ENCODE peak calls at places on chromosomes 13 and 19, in six cellular contexts. N is AG04450, G is glutamatergic neuron, Q is heart left ventricle, E is iris pigment epithelial cell, O is NCI-H345. J is an unnamed sample.

GRCh38 chr19:19217110-19217509 is 5.4 kb downstream of the NCAN start:
- DNase-seq in O (no peak), Q (no peak), E (peak), G (no peak), N (no peak), J (no peak)

GRCh38 chr19:17536957-17537356 is 18.5 kb upstream of the COLGALT1 start:
- DNase-seq in G (no peak), E (no peak), O (no peak), Q (no peak), N (no peak), J (no peak)

GRCh38 chr13:52751196-52751595 is 11.6 kb upstream of the CNMD start:
- DNase-seq in Q (no peak), O (peak), N (no peak), G (no peak), E (no peak), J (no peak)

GRCh38 chr19:16527971-16528521 is 14.2 kb downstream of the CHERP start:
- DNase-seq in E (peak), N (no peak), O (no peak), Q (no peak), G (peak), J (no peak)

GRCh38 chr19:43667524-43668405 is 2.2 kb downstream of the PLAUR start:
- DNase-seq in N (no peak), E (peak), O (no peak), G (peak), Q (peak), J (peak)

GRCh38 chr19:35213678-35214632 is 14.6 kb downstream of the FAM187B start:
- DNase-seq in E (peak), G (no peak), Q (peak), N (no peak), O (peak), J (peak)

GRCh38 chr13:80340643-80341097 is 256 bp downstream of the SPRY2 start:
- DNase-seq in O (peak), E (peak), Q (no peak), G (no peak), N (no peak), J (no peak)

GRCh38 chr13:21837841-21838551 is 167.1 kb downstream of the FGF9 start:
- DNase-seq in N (no peak), E (no peak), G (no peak), O (peak), Q (no peak), J (no peak)

GRCh38 chr13:75587679-75588078 is 38.1 kb downstream of the UCHL3 start:
- DNase-seq in O (peak), E (no peak), Q (no peak), G (no peak), N (no peak), J (no peak)

GRCh38 chr13:94535775-94536174 is 56.3 kb upstream of the DCT start:
- DNase-seq in Q (no peak), N (no peak), E (no peak), O (no peak), G (no peak), J (no peak)